ENCODE peak calls at places on chromosomes 5 and 9, in four cellular contexts. L is HepG2, R is K562, M is GM12878. O is an unnamed sample.

GRCh38 chr9:122221223-122221811 is 7.4 kb downstream of the LHX6 start:
- DNase-seq in L (peak; percentile 21), R (no peak), M (no peak), O (no peak)

GRCh38 chr9:136011703-136012496 is 50.7 kb upstream of the UBAC1 start:
- DNase-seq in M (no peak), L (peak; percentile 97), R (no peak), O (no peak)

GRCh38 chr5:14628346-14628745 is 36.2 kb upstream of the OTULIN start:
- DNase-seq in R (peak; percentile 54), M (no peak), L (peak; percentile 50), O (peak; percentile 35)

GRCh38 chr5:77643654-77644404 is 5.3 kb upstream of the OTP start:
- DNase-seq in M (no peak), L (no peak), R (no peak), O (no peak)

GRCh38 chr9:119763260-119763659 is 394.0 kb upstream of the BRINP1 start:
- DNase-seq in R (no peak), L (no peak), M (no peak), O (no peak)

GRCh38 chr5:120293796-120294195 is 170.3 kb upstream of the PRR16 start:
- DNase-seq in R (no peak), L (no peak), M (no peak), O (no peak)

GRCh38 chr9:73640971-73641370 is 489.3 kb downstream of the ANXA1 start:
- DNase-seq in L (no peak), M (peak; percentile 1), R (no peak), O (no peak)

GRCh38 chr5:168027002-168027401 is 264.4 kb upstream of the WWC1 start:
- DNase-seq in L (no peak), M (no peak), R (no peak), O (no peak)

GRCh38 chr5:141430332-141431113 is at the start of gene PCDHGA12:
- DNase-seq in R (peak; percentile 19), L (peak; percentile 24), M (peak; percentile 37), O (peak; percentile 18)

GRCh38 chr5:180135128-180135955 is 63.8 kb upstream of the RNF130 start:
- DNase-seq in L (no peak), R (no peak), M (no peak), O (no peak)

GRCh38 chr9:35342221-35342620 is 147.7 kb upstream of the RUSC2 start:
- DNase-seq in R (no peak), M (no peak), L (no peak), O (no peak)

GRCh38 chr9:136798708-136799078 is 2.6 kb downstream of the CCDC183 start:
- DNase-seq in L (no peak), R (no peak), M (no peak), O (no peak)

GRCh38 chr5:116654890-116655289 is 80.3 kb upstream of the SEMA6A start:
- DNase-seq in R (no peak), M (no peak), L (no peak), O (no peak)

GRCh38 chr9:27442464-27442863 is 81.6 kb upstream of the IFNK start:
- DNase-seq in M (no peak), R (no peak), L (no peak), O (no peak)

GRCh38 chr5:176725521-176725920 is 78.2 kb downstream of the TSPAN17 start:
- DNase-seq in M (no peak), L (no peak), R (no peak), O (no peak)

GRCh38 chr5:112125910-112126309 is 293.2 kb downstream of the EPB41L4A start:
- DNase-seq in L (no peak), M (no peak), R (no peak), O (no peak)

GRCh38 chr5:172747471-172747870 is 23.5 kb downstream of the DUSP1 start:
- DNase-seq in M (no peak), R (no peak), L (no peak), O (no peak)

GRCh38 chr5:133818031-133818431 is 150.4 kb downstream of the C5orf15 start:
- DNase-seq in M (no peak), L (no peak), R (no peak), O (no peak)

GRCh38 chr5:100904259-100904822 is 1.3 kb upstream of the ST8SIA4 start:
- DNase-seq in M (no peak), R (no peak), L (no peak), O (peak; percentile 11)

GRCh38 chr5:132391870-132392269 is 22.4 kb downstream of the SLC22A5 start:
- DNase-seq in L (no peak), M (no peak), R (no peak), O (no peak)

GRCh38 chr9:4519604-4520003 is 29.3 kb downstream of the SLC1A1 start:
- DNase-seq in M (no peak), L (no peak), R (no peak), O (no peak)

GRCh38 chr9:131347376-131348020 is 46.4 kb upstream of the PRRC2B start:
- DNase-seq in L (no peak), R (peak; percentile 47), M (no peak), O (no peak)

GRCh38 chr5:59798862-59799667 is 94.5 kb downstream of the PDE4D start:
- DNase-seq in M (peak; percentile 60), R (no peak), L (no peak), O (no peak)
- TF ChIP-seq TARDBP in M (no peak), R (no peak), L (no peak), O (no peak)

DNA sequence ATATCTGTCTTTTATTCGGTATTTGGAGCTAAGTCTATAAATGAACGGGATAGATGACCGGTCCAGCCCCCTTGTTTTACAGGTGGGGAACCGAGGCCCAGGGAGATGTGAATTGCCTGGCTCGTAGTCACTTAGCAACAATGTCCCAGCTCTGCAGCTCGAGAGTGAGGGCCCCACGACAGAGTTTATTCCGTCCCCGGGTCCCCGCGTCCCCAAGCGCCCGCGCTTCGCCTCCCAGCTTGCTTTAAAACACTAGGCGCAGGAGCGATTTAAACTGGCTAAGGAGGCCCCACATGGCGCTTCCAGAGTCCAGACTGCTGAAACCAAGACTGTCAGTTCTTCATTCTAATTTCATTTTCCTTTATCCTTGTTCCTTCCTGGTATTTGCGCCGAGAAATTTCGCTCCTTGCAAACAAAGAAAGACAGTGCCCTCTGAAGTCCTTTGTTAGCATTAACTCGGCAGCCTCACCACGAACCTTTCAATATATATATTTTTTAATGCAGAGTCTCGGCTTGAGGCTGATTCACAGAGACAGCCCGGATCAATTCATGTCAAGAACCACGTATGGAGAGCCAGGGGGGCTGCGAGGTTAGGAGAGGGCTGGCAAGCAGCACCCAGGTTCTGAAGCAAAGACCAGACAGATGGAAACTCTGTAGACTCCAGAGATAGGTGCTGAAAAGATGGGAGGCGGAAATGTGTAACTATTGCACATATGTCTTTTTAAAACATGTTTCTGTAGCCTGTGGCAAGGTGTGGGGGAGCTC is 1.4 kb upstream of the ENC1 start:
- DNase-seq in R (no peak), M (no peak), L (peak; percentile 62), O (peak; percentile 36)
- TF ChIP-seq TARDBP in R (no peak), M (no peak), L (no peak), O (no peak)

DNA sequence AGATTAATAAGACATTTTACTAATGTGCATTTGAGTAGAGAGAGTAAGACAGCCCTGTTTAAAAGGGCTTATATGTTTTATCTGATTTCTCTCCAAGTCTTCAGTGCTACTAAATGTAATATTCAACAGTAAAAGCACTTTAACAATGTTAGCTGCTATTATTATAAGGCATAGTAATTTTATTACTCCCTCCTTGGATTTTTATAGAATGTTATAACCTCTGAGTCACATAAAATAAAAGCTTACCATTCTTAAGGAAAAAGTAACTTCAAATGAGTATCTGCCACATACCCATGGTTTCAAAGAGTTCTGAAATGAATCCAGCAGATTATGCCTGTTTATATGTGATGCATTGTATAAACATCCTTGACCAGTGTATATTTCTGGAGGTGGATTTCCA is 19.0 kb downstream of the SPDL1 start:
- DNase-seq in M (no peak), R (no peak), L (no peak), O (no peak)
- TF ChIP-seq TARDBP in M (no peak), R (no peak), L (no peak), O (no peak)

DNA sequence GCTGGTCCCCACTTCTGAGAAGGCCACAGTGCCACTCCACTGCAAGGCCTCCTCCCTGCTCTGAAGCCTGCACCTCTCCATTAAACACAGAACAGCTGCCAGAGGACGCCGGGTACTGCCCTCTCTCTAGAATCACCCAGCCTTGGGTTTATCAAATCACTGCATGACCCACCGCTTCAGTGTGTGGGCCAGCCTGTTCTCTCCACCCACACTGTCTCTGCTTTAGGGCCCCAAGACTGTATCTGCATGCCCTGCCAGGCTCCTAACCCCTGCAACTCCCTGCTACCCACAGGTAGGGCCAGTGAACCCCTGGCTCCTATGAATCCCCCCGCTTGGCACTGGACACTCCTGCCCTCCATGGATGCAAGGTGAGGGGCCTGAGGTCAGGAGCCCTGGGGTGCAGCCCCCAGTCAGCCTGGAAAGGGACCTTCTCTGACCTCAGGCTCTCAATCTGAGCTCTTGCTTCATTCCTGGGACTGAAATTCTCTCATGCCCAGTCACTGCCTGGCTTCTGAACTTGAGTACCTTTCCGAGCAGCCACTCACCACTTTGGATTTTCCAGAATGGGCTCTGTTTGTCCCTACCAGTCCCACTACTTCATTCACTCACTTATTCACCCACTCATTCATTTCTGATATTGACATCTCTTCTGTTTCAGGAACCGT is 206.3 kb downstream of the GABBR2 start:
- DNase-seq in L (no peak), M (no peak), R (no peak), O (no peak)
- TF ChIP-seq TARDBP in L (no peak), M (no peak), R (no peak), O (no peak)

GRCh38 chr9:89548210-89548609 is 50.3 kb upstream of the SEMA4D start:
- DNase-seq in L (no peak), M (no peak), R (no peak), O (no peak)

GRCh38 chr9:89553451-89554020 is 51.3 kb upstream of the GADD45G start:
- DNase-seq in L (no peak), R (no peak), M (no peak), O (no peak)

GRCh38 chr9:89547000-89547399 is 49.1 kb upstream of the SEMA4D start:
- DNase-seq in R (no peak), L (no peak), M (no peak), O (no peak)

GRCh38 chr9:89550516-89550915 is 52.6 kb upstream of the SEMA4D start:
- DNase-seq in M (no peak), R (no peak), L (no peak), O (no peak)

GRCh38 chr9:89549031-89549644 is 51.2 kb upstream of the SEMA4D start:
- DNase-seq in M (peak; percentile 62), L (peak; percentile 32), R (peak; percentile 71), O (peak; percentile 88)
- TF ChIP-seq TARDBP in M (no peak), L (no peak), R (no peak), O (no peak)

DNA sequence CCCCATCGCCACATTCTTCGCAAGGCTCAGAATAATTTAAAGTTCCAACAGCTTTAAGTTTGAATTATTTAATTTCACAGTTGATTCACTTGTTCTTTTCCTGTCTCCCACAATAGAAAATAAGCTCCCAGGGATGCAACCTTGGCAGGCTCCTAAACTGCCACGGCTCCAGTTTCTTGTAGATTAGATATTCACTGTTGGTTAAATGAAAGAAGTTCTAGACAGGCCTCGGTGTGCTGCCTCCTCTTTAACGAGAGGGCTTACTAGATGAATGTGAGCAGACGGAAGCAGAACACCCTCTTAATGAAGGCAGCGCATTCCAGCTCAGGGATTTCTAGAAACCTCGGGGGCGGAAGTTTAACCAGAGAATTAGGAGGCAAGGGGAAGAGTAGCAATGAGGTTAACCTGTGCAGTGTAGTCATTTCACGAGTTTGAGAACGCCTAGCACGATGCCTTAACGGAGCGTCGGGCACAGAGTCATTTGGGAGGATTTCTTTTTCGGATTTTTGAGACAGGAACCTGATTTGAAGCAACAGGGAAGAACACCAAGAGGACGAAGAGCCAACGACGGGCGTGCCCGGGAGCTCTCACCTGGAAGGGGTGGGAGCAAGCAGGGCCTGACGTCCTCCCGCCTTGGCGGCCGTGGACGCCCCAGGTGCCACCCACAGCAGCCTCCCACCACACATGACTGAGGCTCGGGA is 637 bp upstream of the SMC5 start:
- DNase-seq in L (peak; percentile 26), M (no peak), R (no peak), O (peak; percentile 18)
- TF ChIP-seq TARDBP in L (no peak), M (no peak), R (no peak), O (no peak)

GRCh38 chr9:88680505-88681160 is 145.7 kb downstream of the NXNL2 start:
- DNase-seq in R (no peak), M (no peak), L (no peak), O (no peak)
- TF ChIP-seq TARDBP in R (no peak), M (no peak), L (no peak), O (no peak)

O was measured in HEK293T.